ENCODE peak calls at places on chromosomes 5 and 9, in seven cellular contexts. One of them, this sample, is unnamed.

GRCh38 chr9:88258012-88258411 is 119.7 kb upstream of the SPATA31C2 start:
- DNase-seq in cardiac fibroblast: peak
- DNase-seq in left ventricle myocardium inferior: peak
- DNase-seq in IMR-90: peak
- DNase-seq in AG04449: peak
- DNase-seq in psoas muscle: peak
- DNase-seq in dorsolateral prefrontal cortex: no peak
- DNase-seq in this sample: peak

GRCh38 chr5:175671013-175671412 is 13.1 kb downstream of the HRH2 start:
- DNase-seq in cardiac fibroblast: no peak
- DNase-seq in left ventricle myocardium inferior: no peak
- DNase-seq in IMR-90: no peak
- DNase-seq in AG04449: no peak
- DNase-seq in psoas muscle: no peak
- DNase-seq in dorsolateral prefrontal cortex: no peak
- DNase-seq in this sample: no peak

GRCh38 chr5:107888541-107888940 is 217.8 kb upstream of the EFNA5 start:
- DNase-seq in cardiac fibroblast: no peak
- DNase-seq in left ventricle myocardium inferior: no peak
- DNase-seq in IMR-90: no peak
- DNase-seq in AG04449: no peak
- DNase-seq in psoas muscle: no peak
- DNase-seq in dorsolateral prefrontal cortex: no peak
- DNase-seq in this sample: no peak

GRCh38 chr5:140169410-140169809 is 5.6 kb upstream of the CYSTM1 start:
- DNase-seq in cardiac fibroblast: no peak
- DNase-seq in left ventricle myocardium inferior: no peak
- DNase-seq in IMR-90: no peak
- DNase-seq in AG04449: no peak
- DNase-seq in psoas muscle: no peak
- DNase-seq in dorsolateral prefrontal cortex: no peak
- DNase-seq in this sample: peak

GRCh38 chr5:123819401-123819800 is 307.4 kb downstream of the CSNK1G3 start:
- DNase-seq in cardiac fibroblast: no peak
- DNase-seq in left ventricle myocardium inferior: no peak
- DNase-seq in IMR-90: peak
- DNase-seq in AG04449: no peak
- DNase-seq in psoas muscle: no peak
- DNase-seq in dorsolateral prefrontal cortex: no peak
- DNase-seq in this sample: no peak

GRCh38 chr9:127541865-127542264 is 70.2 kb upstream of the STXBP1 start:
- DNase-seq in cardiac fibroblast: peak
- DNase-seq in left ventricle myocardium inferior: peak
- DNase-seq in IMR-90: no peak
- DNase-seq in AG04449: no peak
- DNase-seq in psoas muscle: peak
- DNase-seq in dorsolateral prefrontal cortex: no peak
- DNase-seq in this sample: peak

GRCh38 chr5:55338092-55338613 is 30.4 kb downstream of the MTREX start:
- DNase-seq in cardiac fibroblast: peak
- DNase-seq in left ventricle myocardium inferior: no peak
- DNase-seq in IMR-90: peak
- DNase-seq in AG04449: no peak
- DNase-seq in psoas muscle: no peak
- DNase-seq in dorsolateral prefrontal cortex: no peak
- DNase-seq in this sample: no peak

GRCh38 chr9:134651226-134651905 is 9.8 kb downstream of the COL5A1 start:
- DNase-seq in cardiac fibroblast: no peak
- DNase-seq in left ventricle myocardium inferior: peak
- DNase-seq in IMR-90: no peak
- DNase-seq in AG04449: no peak
- DNase-seq in psoas muscle: peak
- DNase-seq in dorsolateral prefrontal cortex: no peak
- DNase-seq in this sample: no peak

GRCh38 chr9:86614871-86615849 is 260.9 kb upstream of the TUT7 start:
- DNase-seq in cardiac fibroblast: peak
- DNase-seq in left ventricle myocardium inferior: no peak
- DNase-seq in IMR-90: peak
- DNase-seq in AG04449: peak
- DNase-seq in psoas muscle: no peak
- DNase-seq in dorsolateral prefrontal cortex: peak
- DNase-seq in this sample: peak

GRCh38 chr9:38339087-38339486 is 53.4 kb upstream of the ALDH1B1 start:
- DNase-seq in cardiac fibroblast: peak
- DNase-seq in left ventricle myocardium inferior: no peak
- DNase-seq in IMR-90: peak
- DNase-seq in AG04449: no peak
- DNase-seq in psoas muscle: no peak
- DNase-seq in dorsolateral prefrontal cortex: no peak
- DNase-seq in this sample: peak

GRCh38 chr5:176658007-176658599 is 10.8 kb downstream of the TSPAN17 start:
- DNase-seq in cardiac fibroblast: peak
- DNase-seq in left ventricle myocardium inferior: peak
- DNase-seq in IMR-90: peak
- DNase-seq in AG04449: no peak
- DNase-seq in psoas muscle: peak
- DNase-seq in dorsolateral prefrontal cortex: peak
- DNase-seq in this sample: peak

GRCh38 chr5:76714771-76715483 is 999 bp upstream of the F2R start:
- DNase-seq in cardiac fibroblast: no peak
- DNase-seq in left ventricle myocardium inferior: peak
- DNase-seq in IMR-90: no peak
- DNase-seq in AG04449: no peak
- DNase-seq in psoas muscle: peak
- DNase-seq in dorsolateral prefrontal cortex: no peak
- DNase-seq in this sample: no peak

GRCh38 chr5:68973696-68974095 is 120.1 kb upstream of the SLC30A5 start:
- DNase-seq in cardiac fibroblast: no peak
- DNase-seq in left ventricle myocardium inferior: no peak
- DNase-seq in IMR-90: no peak
- DNase-seq in AG04449: no peak
- DNase-seq in psoas muscle: no peak
- DNase-seq in dorsolateral prefrontal cortex: no peak
- DNase-seq in this sample: no peak

GRCh38 chr5:159095882-159096554 is 3.7 kb downstream of the EBF1 start:
- DNase-seq in cardiac fibroblast: peak
- DNase-seq in left ventricle myocardium inferior: no peak
- DNase-seq in IMR-90: no peak
- DNase-seq in AG04449: no peak
- DNase-seq in psoas muscle: no peak
- DNase-seq in dorsolateral prefrontal cortex: no peak
- DNase-seq in this sample: peak

GRCh38 chr9:110995511-110996340 is 42.5 kb downstream of the LPAR1 start:
- DNase-seq in cardiac fibroblast: peak
- DNase-seq in left ventricle myocardium inferior: no peak
- DNase-seq in IMR-90: peak
- DNase-seq in AG04449: no peak
- DNase-seq in psoas muscle: no peak
- DNase-seq in dorsolateral prefrontal cortex: no peak
- DNase-seq in this sample: no peak

GRCh38 chr9:130497139-130497538 is 52.4 kb downstream of the ASS1 start:
- DNase-seq in cardiac fibroblast: no peak
- DNase-seq in left ventricle myocardium inferior: no peak
- DNase-seq in IMR-90: no peak
- DNase-seq in AG04449: no peak
- DNase-seq in psoas muscle: no peak
- DNase-seq in dorsolateral prefrontal cortex: no peak
- DNase-seq in this sample: no peak

GRCh38 chr5:10454591-10455272 is 13.1 kb downstream of the ROPN1L start:
- DNase-seq in cardiac fibroblast: peak
- DNase-seq in left ventricle myocardium inferior: no peak
- DNase-seq in IMR-90: peak
- DNase-seq in AG04449: no peak
- DNase-seq in psoas muscle: peak
- DNase-seq in dorsolateral prefrontal cortex: no peak
- DNase-seq in this sample: peak

GRCh38 chr5:89728750-89729149 is 680.8 kb downstream of the CETN3 start:
- DNase-seq in cardiac fibroblast: peak
- DNase-seq in left ventricle myocardium inferior: peak
- DNase-seq in IMR-90: peak
- DNase-seq in AG04449: no peak
- DNase-seq in psoas muscle: peak
- DNase-seq in dorsolateral prefrontal cortex: peak
- DNase-seq in this sample: peak

GRCh38 chr5:61289241-61289640 is 42.8 kb upstream of the ZSWIM6 start:
- DNase-seq in cardiac fibroblast: peak
- DNase-seq in left ventricle myocardium inferior: no peak
- DNase-seq in IMR-90: no peak
- DNase-seq in AG04449: no peak
- DNase-seq in psoas muscle: no peak
- DNase-seq in dorsolateral prefrontal cortex: no peak
- DNase-seq in this sample: no peak

GRCh38 chr5:96293966-96294886 is 138.8 kb downstream of the PCSK1 start:
- DNase-seq in cardiac fibroblast: peak
- DNase-seq in left ventricle myocardium inferior: no peak
- DNase-seq in IMR-90: peak
- DNase-seq in AG04449: no peak
- DNase-seq in psoas muscle: no peak
- DNase-seq in dorsolateral prefrontal cortex: no peak
- DNase-seq in this sample: peak

GRCh38 chr5:126535856-126536545 is 59.0 kb downstream of the ALDH7A1 start:
- DNase-seq in cardiac fibroblast: no peak
- DNase-seq in left ventricle myocardium inferior: no peak
- DNase-seq in IMR-90: no peak
- DNase-seq in AG04449: no peak
- DNase-seq in psoas muscle: no peak
- DNase-seq in dorsolateral prefrontal cortex: no peak
- DNase-seq in this sample: no peak

GRCh38 chr5:178355662-178356061 is 123.1 kb upstream of the PHYKPL start:
- DNase-seq in cardiac fibroblast: no peak
- DNase-seq in left ventricle myocardium inferior: no peak
- DNase-seq in IMR-90: no peak
- DNase-seq in AG04449: no peak
- DNase-seq in psoas muscle: no peak
- DNase-seq in dorsolateral prefrontal cortex: no peak
- DNase-seq in this sample: no peak

GRCh38 chr5:34858798-34859197 is 19.8 kb downstream of the TTC23L start:
- DNase-seq in cardiac fibroblast: peak
- DNase-seq in left ventricle myocardium inferior: no peak
- DNase-seq in IMR-90: no peak
- DNase-seq in AG04449: no peak
- DNase-seq in psoas muscle: no peak
- DNase-seq in dorsolateral prefrontal cortex: no peak
- DNase-seq in this sample: peak

GRCh38 chr5:149745-150450 is 41.4 kb upstream of the LRRC14B start:
- DNase-seq in cardiac fibroblast: peak
- DNase-seq in left ventricle myocardium inferior: no peak
- DNase-seq in IMR-90: peak
- DNase-seq in AG04449: no peak
- DNase-seq in psoas muscle: no peak
- DNase-seq in dorsolateral prefrontal cortex: no peak
- DNase-seq in this sample: peak

GRCh38 chr9:118809160-118809625 is 560.0 kb downstream of the BRINP1 start:
- DNase-seq in cardiac fibroblast: no peak
- DNase-seq in left ventricle myocardium inferior: no peak
- DNase-seq in IMR-90: no peak
- DNase-seq in AG04449: no peak
- DNase-seq in psoas muscle: no peak
- DNase-seq in dorsolateral prefrontal cortex: no peak
- DNase-seq in this sample: no peak
- TF ChIP-seq CTCF in cardiac fibroblast: no peak
- TF ChIP-seq CTCF in left ventricle myocardium inferior: no peak
- TF ChIP-seq CTCF in IMR-90: no peak
- TF ChIP-seq CTCF in AG04449: no peak
- TF ChIP-seq CTCF in psoas muscle: no peak
- TF ChIP-seq CTCF in dorsolateral prefrontal cortex: no peak
- TF ChIP-seq CTCF in this sample: no peak

DNA sequence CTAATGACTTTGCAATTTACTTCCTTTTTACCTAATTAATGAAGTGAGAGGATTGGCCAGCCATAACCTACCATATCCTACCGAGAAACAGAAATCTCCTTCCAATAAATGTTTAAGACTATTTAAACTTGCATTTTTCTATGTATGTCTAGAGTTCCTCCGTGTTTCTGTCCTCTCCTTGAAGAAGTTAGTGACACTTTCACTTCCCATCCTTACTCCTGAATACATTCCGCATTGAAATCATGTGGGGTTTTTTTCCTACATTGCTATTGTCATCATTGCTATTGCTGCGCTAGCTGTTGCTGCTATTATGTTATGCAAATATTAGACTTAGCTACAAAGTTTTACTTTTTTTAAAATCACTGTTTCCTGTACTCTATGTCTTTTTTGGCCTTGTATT is 83.4 kb upstream of the NEK6 start:
- DNase-seq in cardiac fibroblast: no peak
- DNase-seq in left ventricle myocardium inferior: no peak
- DNase-seq in IMR-90: no peak
- DNase-seq in AG04449: no peak
- DNase-seq in psoas muscle: no peak
- DNase-seq in dorsolateral prefrontal cortex: no peak
- DNase-seq in this sample: no peak
- H3K4me3 ChIP-seq in cardiac fibroblast: no peak
- H3K4me3 ChIP-seq in left ventricle myocardium inferior: no peak
- H3K4me3 ChIP-seq in IMR-90: no peak
- H3K4me3 ChIP-seq in AG04449: no peak
- H3K4me3 ChIP-seq in psoas muscle: no peak
- H3K4me3 ChIP-seq in dorsolateral prefrontal cortex: no peak
- H3K4me3 ChIP-seq in this sample: no peak

DNA sequence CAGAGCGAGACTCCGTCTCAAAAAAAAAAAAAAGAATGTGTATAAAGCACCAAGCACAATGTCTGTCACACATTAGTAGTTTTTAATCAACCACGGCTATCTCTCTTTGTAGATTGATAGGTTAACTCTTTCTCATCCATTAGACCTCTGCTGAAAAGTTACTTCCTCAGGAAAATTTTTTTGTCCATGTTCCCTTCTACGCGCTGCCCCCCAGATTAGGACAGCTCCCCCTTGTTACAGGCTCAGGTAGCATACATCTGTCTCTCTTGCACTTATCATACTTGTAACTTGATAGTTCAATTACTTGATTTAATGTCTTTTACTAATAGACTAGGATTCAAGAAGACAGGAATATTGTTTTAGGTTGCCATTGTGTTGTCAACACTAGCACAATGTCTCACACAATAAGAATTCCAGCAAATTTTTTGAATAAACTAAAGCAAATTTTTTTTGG is 1.5 kb downstream of the SPDL1 start:
- DNase-seq in cardiac fibroblast: no peak
- DNase-seq in left ventricle myocardium inferior: no peak
- DNase-seq in IMR-90: no peak
- DNase-seq in AG04449: no peak
- DNase-seq in psoas muscle: no peak
- DNase-seq in dorsolateral prefrontal cortex: no peak
- DNase-seq in this sample: no peak
- TF ChIP-seq CTCF in cardiac fibroblast: no peak
- TF ChIP-seq CTCF in left ventricle myocardium inferior: no peak
- TF ChIP-seq CTCF in IMR-90: no peak
- TF ChIP-seq CTCF in AG04449: no peak
- TF ChIP-seq CTCF in psoas muscle: no peak
- TF ChIP-seq CTCF in dorsolateral prefrontal cortex: no peak
- TF ChIP-seq CTCF in this sample: peak

DNA sequence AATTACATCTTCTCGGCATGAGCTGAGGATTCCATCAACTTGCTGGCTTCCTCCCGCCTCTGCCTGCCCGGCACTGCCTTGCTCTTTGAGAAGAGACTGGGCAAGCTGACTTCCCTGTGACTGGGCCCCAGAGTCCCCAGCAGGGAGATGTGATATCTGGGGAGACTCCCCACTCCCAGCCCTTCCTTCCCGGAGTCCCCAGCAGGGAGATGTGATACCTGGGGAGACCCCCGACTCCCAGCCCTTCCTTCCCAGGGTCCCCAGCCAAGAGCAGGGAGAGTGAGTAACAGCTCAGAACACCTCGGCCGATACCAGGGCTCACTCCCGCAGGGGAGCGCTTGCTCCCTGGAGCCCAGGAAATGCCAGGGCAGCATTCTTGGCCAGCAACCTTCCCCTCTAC is 90.1 kb upstream of the NEURL1B start:
- DNase-seq in cardiac fibroblast: no peak
- DNase-seq in left ventricle myocardium inferior: no peak
- DNase-seq in IMR-90: no peak
- DNase-seq in AG04449: no peak
- DNase-seq in psoas muscle: no peak
- DNase-seq in dorsolateral prefrontal cortex: no peak
- DNase-seq in this sample: no peak
- H3K4me3 ChIP-seq in cardiac fibroblast: no peak
- H3K4me3 ChIP-seq in left ventricle myocardium inferior: no peak
- H3K4me3 ChIP-seq in IMR-90: no peak
- H3K4me3 ChIP-seq in AG04449: no peak
- H3K4me3 ChIP-seq in psoas muscle: no peak
- H3K4me3 ChIP-seq in dorsolateral prefrontal cortex: no peak
- H3K4me3 ChIP-seq in this sample: no peak

This sample was measured in fibroblast of mammary gland.